ENCODE peak calls at places on chromosomes 13 and 19, in five cellular contexts. Z is tibial nerve; Y is CD4-positive, alpha-beta memory T cell; V is heart right ventricle; P is heart left ventricle. S is an unnamed sample.

GRCh38 chr13:57030671-57031070 is 110.0 kb upstream of the PRR20A start:
- DNase-seq in V (no peak), Y (no peak), P (no peak), Z (no peak), S (no peak)

GRCh38 chr13:22064854-22065646 is 394.2 kb downstream of the FGF9 start:
- DNase-seq in V (no peak), Z (no peak), Y (no peak), P (no peak), S (no peak)

GRCh38 chr19:10998045-10998533 is 37.3 kb downstream of the SMARCA4 start:
- DNase-seq in P (no peak), Z (peak; percentile 61), Y (no peak), V (no peak), S (no peak)

GRCh38 chr19:33464733-33465115 is 56.9 kb downstream of the PEPD start:
- DNase-seq in V (no peak), Y (no peak), P (no peak), Z (no peak), S (no peak)

GRCh38 chr13:23622991-23623390 is 52.8 kb downstream of the TNFRSF19 start:
- DNase-seq in V (no peak), Y (no peak), Z (no peak), P (no peak), S (no peak)

GRCh38 chr13:77781804-77782203 is 84.3 kb downstream of the SLAIN1 start:
- DNase-seq in V (no peak), P (peak; percentile 32), Y (no peak), Z (no peak), S (no peak)

GRCh38 chr13:20993661-20994440 is 67.5 kb downstream of the LATS2 start:
- DNase-seq in P (no peak), V (no peak), Y (no peak), Z (no peak), S (no peak)

GRCh38 chr13:84132491-84132890 is 250.2 kb upstream of the SLITRK1 start:
- DNase-seq in V (no peak), P (no peak), Y (no peak), Z (no peak), S (no peak)

GRCh38 chr13:38630780-38631179 is 56.1 kb upstream of the FREM2 start:
- DNase-seq in P (no peak), V (no peak), Z (no peak), Y (no peak), S (no peak)

GRCh38 chr13:25659091-25659502 is 287.3 kb downstream of the ATP8A2 start:
- DNase-seq in Z (no peak), V (no peak), P (no peak), Y (no peak), S (no peak)

GRCh38 chr19:10552596-10553053 is 8.9 kb downstream of the ATG4D start:
- DNase-seq in P (no peak), Z (no peak), Y (no peak), V (no peak), S (no peak)

GRCh38 chr13:81745391-81745790 is 1404.5 kb upstream of the SPRY2 start:
- DNase-seq in Z (no peak), V (no peak), P (no peak), Y (no peak), S (no peak)

GRCh38 chr13:113753171-113753570 is 5.9 kb upstream of the TMEM255B start:
- DNase-seq in Z (no peak), Y (no peak), P (no peak), V (no peak), S (no peak)

GRCh38 chr19:51903192-51903591 is 1.6 kb downstream of the ZNF649 start:
- DNase-seq in V (no peak), Y (no peak), P (no peak), Z (no peak), S (no peak)

GRCh38 chr13:43085545-43085944 is 62.2 kb downstream of the DNAJC15 start:
- DNase-seq in Z (no peak), V (no peak), P (no peak), Y (peak; percentile 22), S (no peak)

GRCh38 chr19:54518844-54519243 is 16.2 kb downstream of the LAIR2 start:
- DNase-seq in P (no peak), V (no peak), Y (no peak), Z (no peak), S (no peak)

GRCh38 chr13:37621811-37622361 is 23.3 kb upstream of the POSTN start:
- DNase-seq in Y (no peak), P (no peak), Z (no peak), V (no peak), S (no peak)

GRCh38 chr13:25679154-25679553 is 307.4 kb downstream of the ATP8A2 start:
- DNase-seq in Z (no peak), Y (no peak), V (no peak), P (no peak), S (no peak)

GRCh38 chr19:46571495-46571894 is 29.6 kb upstream of the CALM3 start:
- DNase-seq in Z (no peak), V (no peak), Y (no peak), P (no peak), S (no peak)

GRCh38 chr13:44626176-44626575 is 50.0 kb upstream of the TSC22D1 start:
- DNase-seq in Z (no peak), P (no peak), Y (no peak), V (no peak), S (no peak)

GRCh38 chr13:44627441-44627840 is 51.3 kb upstream of the TSC22D1 start:
- DNase-seq in Y (no peak), V (no peak), Z (no peak), P (no peak), S (no peak)

DNA sequence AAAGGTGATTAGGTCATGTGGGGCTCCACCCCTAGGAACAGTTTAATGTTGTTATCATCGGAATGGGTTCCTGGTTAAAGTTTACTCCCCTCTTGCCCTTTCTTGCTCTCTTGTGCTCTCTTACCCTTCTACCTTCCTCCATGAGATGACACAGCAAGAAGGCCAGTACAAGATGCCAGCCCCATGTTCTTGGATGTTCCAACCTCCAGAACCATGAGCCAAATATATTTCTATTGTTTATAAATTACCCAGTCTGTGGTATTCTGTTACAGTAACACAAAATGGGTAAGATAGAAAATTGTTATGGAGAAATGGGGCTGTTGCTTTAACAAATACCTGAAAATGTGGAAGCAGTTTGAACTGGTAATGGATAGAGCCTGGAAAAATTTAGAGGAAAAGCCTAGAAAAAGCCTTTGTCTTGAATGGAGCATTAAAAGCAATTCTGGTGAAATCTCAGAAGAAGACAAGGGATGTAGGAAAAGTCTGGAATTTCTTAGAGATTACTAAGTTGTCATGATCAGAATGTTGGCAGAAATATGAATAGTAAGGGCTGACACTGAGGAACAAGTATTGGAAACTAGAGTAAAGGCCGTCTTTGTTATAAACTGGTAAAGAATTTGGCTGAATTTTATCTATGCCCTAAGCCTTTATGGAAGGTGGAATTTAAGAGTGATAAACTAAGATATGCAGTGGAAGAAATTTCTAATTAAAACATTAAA is 53.5 kb upstream of the TSC22D1 start:
- DNase-seq in V (no peak), Y (no peak), Z (no peak), P (no peak), S (no peak)
- H3K9me3 ChIP-seq in V (no peaks in the 10 kb centered on the region), Y (no peaks in the 10 kb centered on the region), Z (no peaks in the 10 kb centered on the region), P (no peaks in the 10 kb centered on the region), S (no peaks in the 10 kb centered on the region)

GRCh38 chr13:98937911-98938381 is 39.9 kb downstream of the DOCK9 start:
- DNase-seq in Y (no peak), Z (no peak), V (no peak), P (no peak), S (no peak)

GRCh38 chr13:98940325-98940724 is 37.5 kb downstream of the DOCK9 start:
- DNase-seq in Z (no peak), Y (no peak), P (no peak), V (no peak), S (no peak)

GRCh38 chr13:98941118-98941517 is 36.7 kb downstream of the DOCK9 start:
- DNase-seq in V (no peak), Z (no peak), Y (no peak), P (no peak), S (no peak)

GRCh38 chr13:98938801-98939200 is 39.1 kb downstream of the DOCK9 start:
- DNase-seq in P (no peak), V (no peak), Z (no peak), Y (no peak), S (no peak)

DNA sequence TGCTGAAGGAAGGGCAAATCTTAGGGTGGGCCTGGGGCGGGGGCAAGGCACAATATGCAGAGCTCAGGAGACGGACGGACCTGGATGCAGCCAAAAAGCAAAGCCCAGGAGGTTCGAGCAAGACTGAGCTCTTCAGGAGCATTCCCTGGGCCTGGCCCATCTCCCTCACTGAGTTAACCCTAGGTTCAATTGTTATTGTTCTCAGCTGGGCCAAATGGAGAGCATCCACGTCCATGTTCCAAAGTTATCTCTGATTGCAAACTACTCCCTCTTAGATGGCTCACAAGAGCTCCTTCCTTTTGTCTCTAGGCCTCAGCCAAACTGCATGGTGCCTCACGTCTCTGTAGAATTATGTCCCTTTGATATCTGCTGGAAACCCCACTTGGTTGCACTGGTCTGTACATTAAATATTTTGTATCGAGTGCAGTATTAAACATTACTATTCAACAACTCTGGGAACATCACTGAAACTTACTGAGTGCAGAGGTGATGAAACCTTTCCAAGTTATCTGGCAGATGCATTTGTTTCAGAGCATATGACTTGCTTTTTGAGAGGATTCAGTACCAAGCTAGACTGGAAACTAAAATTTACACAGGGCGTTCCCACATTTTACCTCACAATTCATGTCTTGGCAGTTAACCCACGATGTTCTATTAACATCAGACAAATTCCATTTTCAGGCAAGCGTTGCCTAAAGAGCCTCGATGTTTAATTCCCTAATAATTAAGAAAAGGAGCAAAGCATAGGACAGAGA is 38.1 kb downstream of the DOCK9 start:
- DNase-seq in V (no peak), P (no peak), Y (no peak), Z (no peak), S (no peak)
- H3K9me3 ChIP-seq in V (no peaks in the 10 kb centered on the region), P (peaks cover 5% of the 10 kb centered on the region), Y (no peaks in the 10 kb centered on the region), Z (peaks cover under 1% of the 10 kb centered on the region), S (no peaks in the 10 kb centered on the region)

DNA sequence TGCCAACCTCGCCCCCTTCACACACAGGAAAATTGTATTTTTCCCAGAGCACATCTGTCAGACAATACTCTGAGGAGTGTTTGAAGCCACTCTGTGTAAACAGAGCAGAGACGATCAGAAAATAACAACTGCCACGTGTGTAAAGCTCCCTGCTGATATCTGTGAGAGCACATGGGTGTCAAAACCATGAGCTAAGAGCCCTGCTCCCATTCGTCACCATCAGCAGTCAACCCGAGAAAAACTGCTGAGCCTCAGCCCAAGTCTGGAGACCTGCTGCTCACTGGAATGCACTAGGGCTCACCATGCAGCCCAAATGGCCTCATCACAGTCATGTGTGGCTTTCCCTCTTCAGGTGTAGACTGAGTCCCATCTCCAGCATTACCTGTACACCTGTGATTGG is 304.1 kb downstream of the FGF14 start:
- DNase-seq in V (no peak), P (no peak), Y (no peak), Z (no peak), S (no peak)
- H3K9me3 ChIP-seq in V (no peaks in the 10 kb centered on the region), P (no peaks in the 10 kb centered on the region), Y (no peaks in the 10 kb centered on the region), Z (no peaks in the 10 kb centered on the region), S (no peaks in the 10 kb centered on the region)

GRCh38 chr19:57689750-57690149 is 8.0 kb downstream of the ZNF551 start:
- DNase-seq in P (no peak), Z (no peak), V (no peak), Y (no peak), S (no peak)
- H3K9me3 ChIP-seq in P (peaks cover 83% of the 10 kb centered on the region), Z (peaks cover 97% of the 10 kb centered on the region), V (peaks cover 69% of the 10 kb centered on the region), Y (peaks cover 40% of the 10 kb centered on the region), S (peaks cover 53% of the 10 kb centered on the region)

DNA sequence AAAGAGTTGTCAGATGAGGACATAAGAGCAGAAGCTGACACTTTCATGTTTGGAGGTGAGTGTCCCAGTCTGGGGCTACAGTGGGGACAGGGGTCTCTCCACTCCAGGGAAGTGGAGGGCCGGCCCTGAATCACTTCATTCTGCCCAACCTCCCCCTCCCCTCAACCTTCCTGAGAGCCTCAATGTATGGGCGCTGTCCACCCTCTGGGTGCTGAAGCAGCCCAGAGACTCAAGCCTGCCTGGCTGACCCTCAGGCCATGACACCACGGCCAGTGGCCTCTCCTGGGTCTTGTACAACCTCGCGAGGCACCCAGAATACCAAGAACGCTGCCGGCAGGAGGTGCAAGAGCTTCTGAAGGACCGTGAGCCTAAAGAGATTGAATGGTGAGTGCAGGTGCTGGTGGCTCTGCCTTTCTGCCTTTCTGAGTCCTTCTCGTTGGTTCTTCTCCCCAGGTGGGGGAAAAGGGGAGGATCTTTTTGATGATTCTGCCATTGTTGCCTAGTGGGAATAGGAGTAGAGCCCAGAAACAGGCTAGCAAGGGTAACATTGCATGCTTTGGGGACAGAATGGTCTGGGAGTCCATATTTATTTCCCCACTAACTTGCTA is 8.8 kb downstream of the CYP4F8 start:
- DNase-seq in P (no peak), V (no peak), Y (no peak), Z (no peak), S (no peak)
- H3K9me3 ChIP-seq in P (no peaks in the 10 kb centered on the region), V (no peaks in the 10 kb centered on the region), Y (no peaks in the 10 kb centered on the region), Z (no peaks in the 10 kb centered on the region), S (no peaks in the 10 kb centered on the region)